ENCODE peak calls at places on chromosomes 16 and 17, in seven cellular contexts. U is left ventricle myocardium superior; H is RPMI8226; Q is cerebellar nuclear complex; S is nephron progenitor cell; G is A549; T is stimulated activated CD8-positive, alpha-beta memory T cell treated with anti-CD3 and anti-CD28 coated beads, Interleukin-15, amount 100 ng/mL, for 4 hours. R is an unnamed sample.

GRCh38 chr17:33229028-33229427 is 64.1 kb downstream of the ASIC2 start:
- DNase-seq in U (no peak), H (no peak), Q (no peak), S (no peak), G (no peak), T (no peak), R (no peak)

GRCh38 chr16:86798247-86799041 is 220.1 kb downstream of the FOXL1 start:
- DNase-seq in U (no peak), H (no peak), Q (no peak), S (no peak), G (no peak), T (no peak), R (no peak)

GRCh38 chr17:29115906-29116651 is 64.1 kb downstream of the MYO18A start:
- DNase-seq in U (no peak), H (peak; percentile 47), Q (no peak), S (peak; percentile 42), G (peak; percentile 87), T (no peak), R (peak; percentile 41)

GRCh38 chr17:60563743-60564142 is 36.2 kb upstream of the PPM1D start:
- DNase-seq in U (no peak), H (no peak), Q (no peak), S (no peak), G (no peak), T (no peak), R (no peak)

GRCh38 chr17:69639096-69639495 is 224.6 kb downstream of the MAP2K6 start:
- DNase-seq in U (no peak), H (no peak), Q (no peak), S (no peak), G (no peak), T (no peak), R (no peak)

GRCh38 chr17:57809879-57810278 is 40.0 kb downstream of the MRPS23 start:
- DNase-seq in U (no peak), H (no peak), Q (no peak), S (no peak), G (no peak), T (no peak), R (no peak)

GRCh38 chr17:44556854-44557606 is at the start of gene FZD2:
- DNase-seq in U (peak; percentile 86), H (peak; percentile 92), Q (no peak), S (peak; percentile 84), G (peak; percentile 99), T (peak; percentile 11), R (peak; percentile 94)

GRCh38 chr17:66540131-66540781 is 237.8 kb downstream of the PRKCA start:
- DNase-seq in U (peak; percentile 61), H (no peak), Q (no peak), S (peak; percentile 37), G (no peak), T (no peak), R (peak; percentile 45)

GRCh38 chr16:91484-91883 is 13.5 kb downstream of the MPG start:
- DNase-seq in U (peak; percentile 63), H (no peak), Q (no peak), S (no peak), G (no peak), T (no peak), R (peak; percentile 71)

GRCh38 chr16:21336231-21336630 is 58.1 kb upstream of the CRYM start:
- DNase-seq in U (no peak), H (no peak), Q (no peak), S (no peak), G (no peak), T (no peak), R (no peak)

R was measured in testis.